ENCODE peak calls at places on chromosome 7, in five cellular contexts. X, R, C, Z and N are unnamed samples.

GRCh38 chr7:134694299-134694698 is 47.6 kb downstream of the BPGM start:
- DNase-seq in C (no peak), Z (peak), R (no peak), X (peak), N (no peak)

GRCh38 chr7:5758753-5759330 is 22.6 kb downstream of the RNF216 start:
- DNase-seq in Z (no peak), R (no peak), X (no peak), C (no peak), N (no peak)

GRCh38 chr7:143490719-143491306 is 13.1 kb downstream of the TAS2R41 start:
- DNase-seq in Z (peak), R (no peak), X (peak), C (no peak), N (no peak)

GRCh38 chr7:591856-592628 is 72.4 kb upstream of the PDGFA start:
- DNase-seq in Z (no peak), C (no peak), X (no peak), R (no peak), N (no peak)

GRCh38 chr7:7408001-7408770 is 127.5 kb downstream of the COL28A1 start:
- DNase-seq in X (no peak), Z (no peak), C (no peak), R (no peak), N (no peak)

GRCh38 chr7:40916811-40917210 is 782.0 kb downstream of the SUGCT start:
- DNase-seq in X (no peak), C (no peak), Z (no peak), R (no peak), N (no peak)

GRCh38 chr7:30057741-30058140 is 29.5 kb downstream of the PLEKHA8 start:
- DNase-seq in Z (no peak), X (no peak), R (no peak), C (no peak), N (no peak)

GRCh38 chr7:20474244-20474643 is 141.2 kb upstream of the ABCB5 start:
- DNase-seq in R (no peak), X (no peak), Z (no peak), C (no peak), N (no peak)

GRCh38 chr7:108454674-108455523 is 1.3 kb downstream of the NRCAM start:
- DNase-seq in X (peak), C (no peak), R (peak), Z (peak), N (peak)

GRCh38 chr7:129750091-129750870 is 138.8 kb downstream of the NRF1 start:
- DNase-seq in X (no peak), Z (no peak), R (no peak), C (no peak), N (no peak)
- TF ChIP-seq CTCF in X (no peak), Z (no peak), R (no peak), C (no peak), N (no peak)

GRCh38 chr7:88358534-88358838 is 51.8 kb upstream of the STEAP4 start:
- DNase-seq in Z (no peak), X (no peak), R (no peak), C (no peak), N (no peak)
- TF ChIP-seq CTCF in Z (no peak), X (no peak), R (no peak), C (no peak), N (no peak)

GRCh38 chr7:100570954-100571828 is 2.5 kb downstream of the SAP25 start:
- DNase-seq in C (no peak), X (no peak), Z (no peak), R (no peak), N (no peak)

GRCh38 chr7:100567751-100568175 is 5.9 kb downstream of the SAP25 start:
- DNase-seq in R (no peak), C (no peak), X (no peak), Z (no peak), N (no peak)

GRCh38 chr7:100567045-100567730 is 6.5 kb downstream of the SAP25 start:
- DNase-seq in Z (no peak), R (no peak), C (no peak), X (no peak), N (no peak)

GRCh38 chr7:100568176-100568935 is 5.3 kb downstream of the SAP25 start:
- DNase-seq in C (no peak), X (no peak), R (no peak), Z (no peak), N (no peak)

DNA sequence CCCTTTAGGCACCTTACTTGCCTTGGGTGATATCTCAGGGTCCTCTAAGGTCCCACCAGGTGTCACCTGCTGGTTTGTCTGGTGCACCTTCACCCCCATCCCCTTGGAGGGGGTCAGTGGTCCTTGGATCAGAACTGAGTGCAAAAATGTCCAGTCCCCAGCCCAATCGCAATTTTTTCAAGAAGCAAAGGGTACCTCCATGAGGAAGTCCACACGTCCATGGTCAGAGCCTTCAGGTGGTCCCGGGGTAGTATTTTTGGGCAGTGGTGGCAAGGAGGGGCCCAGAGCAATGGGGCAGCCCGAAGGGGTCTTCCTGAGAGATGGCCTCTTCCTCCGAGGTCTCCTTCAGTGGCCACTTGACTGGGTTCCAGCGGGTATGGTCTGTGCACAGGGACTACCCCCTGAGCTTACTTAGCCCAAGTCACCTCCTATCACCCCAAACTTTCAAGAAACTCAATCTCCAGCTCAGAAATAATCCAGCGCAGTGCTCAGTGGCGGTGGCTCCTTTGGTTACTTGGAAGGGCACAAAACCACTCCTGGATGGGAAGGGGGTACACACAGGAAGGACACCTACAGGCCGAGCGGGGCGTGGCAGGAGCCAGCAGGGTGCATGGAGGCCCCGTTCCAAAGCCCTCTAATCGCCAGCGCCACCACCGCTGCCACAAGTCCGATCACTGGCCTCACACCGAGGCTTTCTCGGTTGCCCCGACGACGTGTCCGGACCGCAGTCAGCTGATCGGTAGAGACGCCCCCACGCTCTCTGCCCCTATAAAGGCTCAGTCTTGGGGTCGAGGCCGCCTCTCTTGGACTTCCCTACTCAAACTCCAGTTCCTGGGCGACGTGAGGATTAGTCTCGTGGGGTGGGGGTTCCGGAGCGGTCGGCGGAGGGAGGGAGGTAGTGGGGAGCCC is 4.5 kb downstream of the SAP25 start:
- DNase-seq in X (peak), C (no peak), R (peak), Z (peak), N (peak)
- TF ChIP-seq CTCF in X (peak), C (peak), R (peak), Z (peak), N (peak)

DNA sequence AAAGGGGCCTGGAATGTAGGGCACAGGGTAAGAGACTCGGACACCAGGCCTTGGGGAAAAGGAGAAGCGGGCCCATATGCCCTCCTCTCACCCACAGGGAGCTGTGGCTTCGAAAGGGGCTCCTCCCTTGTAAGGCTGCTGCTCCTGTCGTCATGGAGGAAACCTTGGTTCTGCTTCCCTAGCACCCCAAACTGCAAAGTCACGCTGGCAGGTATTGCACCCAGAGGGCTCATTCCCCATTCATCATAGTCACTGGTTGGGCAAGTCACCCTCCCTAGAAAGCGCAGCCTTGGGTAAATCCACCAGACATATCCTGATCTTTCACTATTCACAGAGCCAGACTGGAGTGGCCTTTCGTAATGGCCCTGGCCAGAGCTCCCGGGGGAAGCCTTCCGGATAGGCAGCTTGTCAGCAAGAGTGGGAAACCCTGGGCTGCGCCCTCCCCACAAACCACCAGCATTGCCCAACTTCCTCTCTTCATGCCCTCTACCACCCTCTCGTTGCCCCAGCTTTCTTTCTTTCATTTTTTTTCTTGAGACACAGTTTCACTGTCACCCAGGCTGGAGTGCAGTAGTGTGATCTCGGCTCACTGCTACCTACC is 121.0 kb downstream of the HIP1 start:
- DNase-seq in C (peak), Z (no peak), X (no peak), R (no peak), N (no peak)
- TF ChIP-seq CTCF in C (no peak), Z (no peak), X (no peak), R (no peak), N (no peak)

GRCh38 chr7:121303422-121304171 is 25.2 kb upstream of the WNT16 start:
- DNase-seq in R (no peak), C (no peak), X (peak), Z (no peak), N (no peak)
- TF ChIP-seq CTCF in R (no peak), C (peak), X (no peak), Z (no peak), N (no peak)

DNA sequence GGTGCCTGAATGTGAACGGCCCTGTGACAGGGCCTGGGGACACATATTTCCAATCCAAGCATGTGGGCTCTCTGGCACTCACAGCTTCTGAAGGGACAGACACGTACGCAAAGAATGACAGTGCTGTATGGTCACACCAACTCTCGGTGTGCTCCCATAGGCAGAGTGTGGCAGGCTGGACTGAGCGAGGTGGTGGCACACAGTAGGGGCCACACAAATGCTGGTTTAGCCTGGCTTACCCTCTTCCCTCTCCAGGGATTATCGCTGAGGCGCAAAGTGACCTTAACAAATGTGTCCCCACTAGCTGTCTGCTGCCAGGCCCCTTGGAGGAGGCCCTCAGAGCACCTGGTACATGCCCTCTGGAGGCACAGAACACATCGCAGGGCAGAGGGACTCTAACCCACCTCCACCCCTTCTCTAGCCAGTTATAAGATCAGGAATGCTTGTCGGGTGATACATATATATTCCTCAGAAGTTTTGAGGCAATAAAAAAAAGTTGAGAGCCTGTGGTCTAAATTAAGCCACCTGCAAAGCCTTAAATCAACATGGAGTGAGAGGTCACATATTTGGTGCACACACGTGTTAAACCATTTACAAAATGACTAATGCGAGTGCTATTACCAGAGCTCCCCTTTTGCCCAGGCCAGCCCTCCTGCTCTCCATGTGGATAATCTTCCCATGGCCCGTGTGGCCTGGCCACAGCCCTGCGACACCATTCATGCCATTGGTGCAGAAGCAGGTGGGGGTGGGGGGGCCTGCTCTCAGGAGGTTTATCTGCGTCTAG is 262.8 kb upstream of the GRB10 start:
- DNase-seq in C (peak), Z (no peak), R (no peak), X (no peak), N (no peak)
- TF ChIP-seq CTCF in C (no peak), Z (no peak), R (no peak), X (no peak), N (no peak)

DNA sequence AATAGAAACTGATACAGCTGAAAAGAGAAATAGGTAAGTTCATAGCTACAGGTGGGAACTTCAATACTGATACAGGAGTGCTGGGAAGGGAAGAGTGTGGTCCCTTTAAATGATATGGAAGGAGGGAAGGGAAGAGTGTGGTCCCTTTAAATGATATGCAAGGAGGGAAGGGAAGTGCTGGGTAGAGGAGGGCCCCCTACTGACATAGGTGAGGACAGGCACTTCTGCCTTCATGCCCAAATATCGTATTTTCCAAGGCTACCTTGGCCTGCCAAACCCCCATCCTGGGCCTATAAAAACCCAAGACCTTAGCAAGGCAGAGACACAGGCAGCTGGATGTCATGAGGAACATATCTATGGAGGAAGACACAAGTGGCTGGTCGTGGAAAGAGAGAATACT is 92.3 kb downstream of the MAGI2 start:
- DNase-seq in C (no peak), R (no peak), X (peak), Z (no peak), N (no peak)
- TF ChIP-seq CTCF in C (no peak), R (no peak), X (peak), Z (no peak), N (no peak)

GRCh38 chr7:131222171-131222570 is 105.5 kb upstream of the MKLN1 start:
- DNase-seq in X (no peak), R (no peak), C (no peak), Z (no peak), N (no peak)
- TF ChIP-seq CTCF in X (no peak), R (no peak), C (peak), Z (no peak), N (no peak)

DNA sequence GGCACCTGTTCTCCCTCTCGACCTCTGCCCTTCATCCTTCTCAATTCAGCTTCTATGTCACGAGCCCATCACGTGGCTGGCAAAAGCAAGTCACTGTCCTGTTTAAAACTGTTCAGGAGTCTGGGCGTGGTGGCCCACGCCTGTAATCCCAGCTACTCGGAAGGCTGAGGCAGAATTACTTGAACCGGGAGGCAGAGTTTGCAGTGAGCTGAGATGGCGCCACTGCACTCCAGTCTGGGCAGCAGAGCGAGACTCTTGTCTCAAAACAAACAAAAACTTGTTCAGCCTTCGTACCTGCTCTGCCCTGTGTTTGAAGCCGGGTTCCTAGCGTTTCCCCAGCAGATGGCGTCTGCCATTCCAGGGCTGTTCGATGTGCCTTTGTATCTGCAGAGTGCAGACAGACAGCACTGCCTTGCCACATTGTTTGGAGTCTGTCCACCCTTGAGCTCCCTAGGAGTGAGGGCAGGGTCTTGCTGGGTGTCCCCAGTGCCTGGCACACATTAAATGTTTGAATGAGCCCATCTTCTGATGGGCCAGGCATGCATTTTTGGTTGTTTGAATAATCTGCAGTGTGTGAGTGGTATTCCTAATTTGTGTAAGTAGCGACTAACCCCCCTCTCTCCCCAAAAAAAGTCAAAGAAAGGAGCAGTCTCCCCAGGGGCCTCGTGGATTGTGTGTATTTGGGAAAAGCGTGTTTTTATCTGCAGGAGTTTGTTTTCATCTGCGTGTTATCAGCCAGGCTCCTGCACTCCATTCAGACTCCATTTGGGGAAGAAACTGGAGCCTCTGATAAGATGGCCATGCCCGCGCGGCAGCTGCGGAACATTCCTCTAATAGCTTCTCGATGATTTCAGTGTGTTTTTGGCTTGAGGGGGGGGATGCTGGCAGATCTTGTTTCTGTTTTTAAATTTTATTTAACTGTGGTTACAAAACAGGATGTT is 61.2 kb downstream of the DNAJB6 start:
- DNase-seq in X (peak), R (no peak), C (peak), Z (peak), N (peak)
- TF ChIP-seq CTCF in X (no peak), R (peak), C (peak), Z (peak), N (peak)